ENCODE peak calls at places on chromosomes 5 and 9, in nine cellular contexts. M is tibial nerve; P is IMR-90; L is colonic mucosa; Q is RWPE1; Y is heart right ventricle; I is PC-9; S is CD4-positive, alpha-beta T cell; N is lung. V is an unnamed sample.

GRCh38 chr5:160237571-160238093 is 8.3 kb downstream of the FABP6 start:
- DNase-seq in Y (no peak), L (no peak), N (no peak), M (no peak), I (no peak), S (no peak), Q (no peak), P (no peak), V (no peak)

GRCh38 chr5:139443766-139444473 is 4.6 kb upstream of the DNAJC18 start:
- DNase-seq in P (peak; percentile 80), N (no peak), M (no peak), S (no peak), Y (no peak), I (no peak), Q (peak; percentile 83), L (no peak), V (peak; percentile 82)

GRCh38 chr9:80175286-80175906 is 603.6 kb downstream of the TLE4 start:
- DNase-seq in I (no peak), M (no peak), N (no peak), Q (peak; percentile 31), Y (no peak), P (peak; percentile 64), S (no peak), L (no peak), V (peak; percentile 13)

GRCh38 chr5:82174128-82174918 is 103.8 kb downstream of the RPS23 start:
- DNase-seq in N (peak; percentile 58), Q (peak; percentile 47), P (peak; percentile 85), I (peak; percentile 17), L (peak; percentile 61), S (peak; percentile 48), Y (peak; percentile 54), M (no peak), V (peak; percentile 53)

GRCh38 chr5:158629591-158630312 is 470.0 kb downstream of the EBF1 start:
- DNase-seq in Y (no peak), P (no peak), S (no peak), L (no peak), M (no peak), N (no peak), I (no peak), Q (no peak), V (no peak)

GRCh38 chr9:20997503-20998076 is 33.9 kb downstream of the HACD4 start:
- DNase-seq in N (no peak), Q (no peak), L (no peak), P (no peak), M (no peak), I (no peak), S (no peak), Y (no peak), V (no peak)

GRCh38 chr5:97127727-97128126 is 14.7 kb downstream of the LIX1 start:
- DNase-seq in I (no peak), N (no peak), M (no peak), S (no peak), P (no peak), Y (no peak), L (no peak), Q (no peak), V (no peak)

GRCh38 chr9:134294228-134295071 is 31.8 kb upstream of the RXRA start:
- DNase-seq in N (no peak), L (no peak), P (no peak), S (no peak), Y (peak; percentile 61), M (peak; percentile 38), I (no peak), Q (no peak), V (no peak)

GRCh38 chr5:19334278-19334677 is 653.7 kb downstream of the CDH18 start:
- DNase-seq in M (no peak), I (no peak), Q (no peak), S (no peak), Y (no peak), L (no peak), N (no peak), P (no peak), V (no peak)

GRCh38 chr5:109688647-109688998 is 1.1 kb upstream of the MAN2A1 start:
- DNase-seq in M (no peak), N (no peak), P (peak; percentile 28), L (peak; percentile 78), S (peak; percentile 6), Q (no peak), I (no peak), Y (no peak), V (no peak)

GRCh38 chr9:130845901-130846381 is 10.9 kb downstream of the ABL1 start:
- DNase-seq in M (no peak), I (no peak), P (peak; percentile 93), Y (no peak), Q (peak; percentile 56), L (no peak), S (no peak), N (no peak), V (no peak)

GRCh38 chr9:130852801-130853200 is 17.7 kb downstream of the ABL1 start:
- DNase-seq in M (no peak), Q (no peak), N (no peak), S (no peak), I (no peak), L (no peak), Y (no peak), P (no peak), V (no peak)

GRCh38 chr9:130846487-130847305 is 11.6 kb downstream of the ABL1 start:
- DNase-seq in M (no peak), L (no peak), P (peak; percentile 80), N (no peak), S (no peak), I (peak; percentile 38), Y (peak; percentile 41), Q (peak; percentile 87), V (peak; percentile 41)

GRCh38 chr9:130847306-130848217 is 12.5 kb downstream of the ABL1 start:
- DNase-seq in S (no peak), L (peak; percentile 48), P (peak; percentile 100), I (peak; percentile 28), N (peak; percentile 72), Q (peak; percentile 97), Y (peak; percentile 39), M (peak; percentile 84), V (peak; percentile 97)

DNA sequence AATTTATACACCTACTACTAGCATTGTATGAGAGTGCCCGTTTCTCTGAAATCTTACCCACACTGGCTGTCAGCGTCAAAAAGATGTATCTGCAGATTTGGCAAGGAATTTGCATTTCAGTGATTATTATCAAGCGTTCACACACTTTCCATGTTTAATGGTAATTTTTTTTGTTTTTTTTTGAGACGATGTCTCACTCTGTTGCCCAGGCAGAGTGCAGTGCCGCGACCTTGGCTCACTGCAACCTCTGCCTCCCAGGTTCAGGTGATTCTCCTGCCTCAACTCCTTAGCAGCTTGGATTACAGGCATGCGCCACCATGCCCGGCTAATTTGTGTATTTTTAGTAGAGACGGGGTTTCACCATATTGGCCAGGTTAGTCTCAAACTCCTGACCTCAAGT is 14.3 kb downstream of the ABL1 start:
- DNase-seq in S (no peak), N (no peak), L (no peak), M (no peak), P (no peak), Q (no peak), Y (no peak), I (no peak), V (no peak)
- H3K27ac ChIP-seq in S (no peak overlapping the region), N (no peak overlapping the region), L (no peak overlapping the region), M (peak overlapping the region; percentile 92), P (peak overlapping the region; percentile 21), Q (peak overlapping the region; percentile 26), Y (peak overlapping the region; percentile 89), I (no peak overlapping the region), V (no peak overlapping the region)

DNA sequence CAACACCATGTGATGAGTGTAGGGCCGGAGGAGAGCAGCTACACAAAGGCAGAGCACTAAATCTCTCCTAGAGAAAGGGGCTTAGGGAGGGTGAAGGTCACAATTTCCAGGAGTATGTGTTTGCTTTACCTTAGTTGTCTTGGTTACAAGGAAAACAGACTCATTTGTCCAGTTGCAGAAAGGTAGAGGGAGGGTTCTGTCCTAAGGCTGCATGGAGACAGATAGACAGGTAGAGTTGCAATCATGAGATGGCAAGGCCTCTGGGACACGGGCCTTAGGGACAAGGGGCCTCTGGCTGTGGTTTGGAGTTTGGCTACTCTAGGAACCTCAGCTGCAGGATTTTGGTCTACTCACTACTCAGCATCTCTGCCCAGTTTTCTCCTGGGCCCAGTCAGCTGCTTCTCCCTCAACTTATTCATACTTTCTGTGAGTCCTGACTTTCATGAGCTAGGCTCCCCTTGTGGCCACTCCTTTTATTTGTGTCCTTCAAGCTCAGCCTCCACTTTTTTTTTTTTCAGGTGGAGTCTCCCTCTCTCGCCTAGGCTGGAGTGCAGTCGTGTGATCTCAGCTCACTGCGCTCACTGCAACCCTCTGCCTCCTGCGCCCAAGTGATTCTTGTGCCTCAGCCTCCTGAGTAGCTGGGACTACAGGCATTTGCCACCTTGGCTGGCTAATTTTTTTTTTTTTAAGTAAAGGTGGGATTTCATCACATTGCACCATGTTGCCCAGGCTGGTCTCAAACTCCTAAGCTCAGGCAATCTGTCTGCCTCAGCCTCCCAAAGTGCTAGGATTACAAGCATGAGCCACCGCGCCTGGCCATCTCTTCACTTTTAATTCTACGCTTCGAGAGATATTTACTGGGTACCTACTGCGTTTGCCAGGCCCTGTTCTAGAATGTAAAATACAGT is 76.6 kb downstream of the PTPDC1 start:
- DNase-seq in M (no peak), Q (no peak), N (no peak), S (no peak), L (no peak), P (no peak), Y (no peak), I (no peak), V (no peak)
- TF ChIP-seq CTCF in M (no peak), Q (no peak), N (no peak), S (no peak), L (no peak), P (peak; percentile 7), Y (no peak), I (no peak), V (peak; percentile 42)

DNA sequence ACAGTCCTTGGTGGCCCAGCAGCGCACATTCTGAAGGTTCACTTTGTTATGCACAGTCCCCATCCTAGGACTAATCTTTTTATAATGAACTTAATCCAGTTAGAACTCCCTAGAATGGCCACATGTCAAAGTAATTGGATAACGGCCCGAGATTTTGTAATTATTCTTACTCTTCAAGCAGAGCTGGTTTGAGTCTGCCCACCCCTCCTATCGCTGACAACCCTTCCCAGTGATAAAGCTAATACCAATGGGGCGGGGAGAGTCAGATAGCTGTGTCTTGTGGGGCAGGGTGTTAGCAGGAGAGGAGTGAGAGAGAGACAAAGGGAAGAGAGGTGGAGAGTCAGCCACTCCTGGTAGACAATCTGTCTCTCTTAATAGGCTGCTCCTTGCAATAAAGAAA is 356.9 kb downstream of the SLIT3 start:
- DNase-seq in M (no peak), Q (no peak), I (no peak), N (no peak), L (no peak), P (no peak), S (no peak), Y (no peak), V (no peak)
- H3K27ac ChIP-seq in M (no peak overlapping the region), Q (no peak overlapping the region), I (no peak overlapping the region), N (no peak overlapping the region), L (no peak overlapping the region), P (no peak overlapping the region), S (no peak overlapping the region), Y (no peak overlapping the region), V (no peak overlapping the region)

GRCh38 chr5:93800988-93801811 is 59.8 kb upstream of the POU5F2 start:
- DNase-seq in Q (peak; percentile 37), N (peak; percentile 31), Y (no peak), P (peak; percentile 64), M (no peak), S (no peak), L (peak; percentile 39), I (peak; percentile 53), V (peak; percentile 67)
- TF ChIP-seq CTCF in Q (peak; percentile 81), N (peak; percentile 30), Y (peak; percentile 78), P (peak; percentile 75), M (peak; percentile 67), S (peak; percentile 70), L (peak; percentile 52), I (peak; percentile 90), V (peak; percentile 85)

GRCh38 chr5:170861295-170861854 is 443 bp upstream of the RANBP17 start:
- DNase-seq in N (peak; percentile 30), L (peak; percentile 17), Q (no peak), M (no peak), P (no peak), Y (no peak), I (no peak), S (no peak), V (no peak)
- H3K27ac ChIP-seq in N (no peak overlapping the region), L (no peak overlapping the region), Q (peak overlapping the region; percentile 77), M (no peak overlapping the region), P (no peak overlapping the region), Y (no peak overlapping the region), I (no peak overlapping the region), S (no peak overlapping the region), V (no peak overlapping the region)

V was measured in foreskin keratinocyte.